ENCODE peak calls at places on chromosomes 7 and 10, in eight cellular contexts. F, P, R, I, E, Z, Q and S are unnamed samples.

GRCh38 chr10:29623797-29624196 is 11.0 kb downstream of the SVIL start:
- DNase-seq in F (no peak), P (no peak), R (no peak), I (no peak), E (no peak), Z (peak), Q (no peak), S (no peak)

GRCh38 chr10:132363376-132363775 is 31.4 kb downstream of the LRRC27 start:
- DNase-seq in F (no peak), P (no peak), R (no peak), I (no peak), E (no peak), Z (no peak), Q (peak), S (no peak)

GRCh38 chr7:85426487-85426960 is 239.7 kb upstream of the SEMA3D start:
- DNase-seq in F (no peak), P (no peak), R (no peak), I (peak), E (no peak), Z (no peak), Q (no peak), S (no peak)

GRCh38 chr7:157299613-157300405 is 37.0 kb upstream of the DNAJB6 start:
- DNase-seq in F (no peak), P (no peak), R (peak), I (no peak), E (no peak), Z (peak), Q (peak), S (no peak)

GRCh38 chr7:98168904-98169621 is 42.2 kb upstream of the BHLHA15 start:
- DNase-seq in F (no peak), P (no peak), R (no peak), I (no peak), E (no peak), Z (no peak), Q (no peak), S (no peak)

GRCh38 chr7:27739301-27739913 is 555 bp upstream of the TAX1BP1 start:
- DNase-seq in F (no peak), P (no peak), R (no peak), I (peak), E (peak), Z (peak), Q (peak), S (no peak)

GRCh38 chr10:95651346-95652115 is 5.0 kb downstream of the ALDH18A1 start:
- DNase-seq in F (no peak), P (no peak), R (no peak), I (no peak), E (no peak), Z (no peak), Q (no peak), S (no peak)

GRCh38 chr7:149570784-149571183 is 73.2 kb upstream of the ZNF746 start:
- DNase-seq in F (no peak), P (no peak), R (no peak), I (no peak), E (no peak), Z (no peak), Q (no peak), S (no peak)

GRCh38 chr10:20618148-20618547 is 279.0 kb downstream of the NEBL start:
- DNase-seq in F (no peak), P (no peak), R (no peak), I (no peak), E (no peak), Z (no peak), Q (no peak), S (no peak)

GRCh38 chr10:46308666-46309450 is 22.1 kb downstream of the ANTXRL start:
- DNase-seq in F (no peak), P (no peak), R (no peak), I (no peak), E (no peak), Z (no peak), Q (peak), S (no peak)

GRCh38 chr10:98349508-98349922 is 65.5 kb downstream of the PYROXD2 start:
- DNase-seq in F (no peak), P (no peak), R (peak), I (peak), E (peak), Z (peak), Q (no peak), S (no peak)
- TF ChIP-seq CTCF in F (no peak), P (no peak), R (no peak), I (no peak), E (no peak), Z (no peak), Q (no peak), S (no peak)

DNA sequence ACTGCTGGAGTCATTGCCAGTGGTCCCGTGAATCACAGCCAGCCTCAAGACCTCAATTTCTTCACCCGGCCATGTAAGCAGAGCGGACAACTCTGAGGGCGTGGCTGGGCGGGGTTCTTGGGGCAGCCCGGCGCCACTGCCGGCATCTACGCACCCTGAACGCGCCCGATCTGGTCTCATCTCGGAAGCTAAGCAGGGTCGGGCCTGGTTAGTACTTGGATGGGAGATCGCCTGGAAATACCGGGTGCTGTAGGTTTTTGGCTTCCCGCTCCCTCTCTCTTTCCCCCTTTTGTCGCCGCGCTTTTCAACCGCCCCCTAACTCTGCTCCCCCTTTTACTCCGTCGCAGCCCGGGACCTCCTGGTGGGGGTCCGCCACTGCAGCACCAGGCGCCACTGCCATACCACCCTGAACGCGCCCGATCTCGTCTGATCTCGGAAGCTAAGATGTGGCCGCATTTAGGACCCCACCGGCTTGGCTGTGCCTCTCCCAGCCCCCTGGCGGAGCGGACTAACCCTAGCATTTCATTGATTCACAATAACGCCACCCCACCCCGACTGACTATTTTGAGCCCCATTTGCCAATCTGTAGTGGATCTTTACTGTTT is 25.3 kb downstream of the GARIN1A start:
- DNase-seq in F (peak), P (no peak), R (peak), I (peak), E (peak), Z (no peak), Q (peak), S (no peak)
- TF ChIP-seq CTCF in F (peak), P (no peak), R (no peak), I (peak), E (no peak), Z (no peak), Q (peak), S (peak)

GRCh38 chr10:2935647-2936386 is 131.5 kb upstream of the PFKP start:
- DNase-seq in F (no peak), P (no peak), R (no peak), I (no peak), E (no peak), Z (no peak), Q (no peak), S (no peak)

GRCh38 chr10:2933924-2934323 is 133.4 kb upstream of the PFKP start:
- DNase-seq in F (no peak), P (no peak), R (no peak), I (no peak), E (no peak), Z (no peak), Q (no peak), S (no peak)

GRCh38 chr10:2936816-2937215 is 130.5 kb upstream of the PFKP start:
- DNase-seq in F (no peak), P (no peak), R (no peak), I (no peak), E (no peak), Z (no peak), Q (no peak), S (no peak)

GRCh38 chr10:2942937-2943336 is 124.4 kb upstream of the PFKP start:
- DNase-seq in F (no peak), P (no peak), R (no peak), I (no peak), E (no peak), Z (no peak), Q (no peak), S (no peak)

GRCh38 chr10:2938869-2939268 is 128.5 kb upstream of the PFKP start:
- DNase-seq in F (no peak), P (no peak), R (no peak), I (peak), E (no peak), Z (peak), Q (no peak), S (no peak)
- TF ChIP-seq CTCF in F (no peak), P (no peak), R (no peak), I (peak), E (no peak), Z (peak), Q (no peak), S (no peak)

GRCh38 chr7:134694299-134694698 is 47.6 kb downstream of the BPGM start:
- DNase-seq in F (no peak), P (no peak), R (no peak), I (no peak), E (no peak), Z (no peak), Q (no peak), S (no peak)
- TF ChIP-seq CTCF in F (peak), P (no peak), R (peak), I (peak), E (no peak), Z (peak), Q (no peak), S (peak)

GRCh38 chr10:15879058-15879457 is 18.8 kb upstream of the MINDY3 start:
- DNase-seq in F (no peak), P (no peak), R (peak), I (peak), E (no peak), Z (peak), Q (no peak), S (no peak)
- TF ChIP-seq CTCF in F (no peak), P (peak), R (peak), I (peak), E (peak), Z (peak), Q (peak), S (peak)

GRCh38 chr10:84715911-84716310 is 387.5 kb downstream of the CCSER2 start:
- DNase-seq in F (peak), P (no peak), R (no peak), I (no peak), E (no peak), Z (peak), Q (no peak), S (no peak)
- TF ChIP-seq CTCF in F (peak), P (no peak), R (no peak), I (no peak), E (peak), Z (peak), Q (peak), S (peak)

GRCh38 chr7:47852330-47853245 is 95.7 kb downstream of the PKD1L1 start:
- DNase-seq in F (no peak), P (no peak), R (peak), I (no peak), E (no peak), Z (peak), Q (no peak), S (no peak)
- TF ChIP-seq CTCF in F (no peak), P (no peak), R (no peak), I (peak), E (no peak), Z (peak), Q (no peak), S (no peak)

DNA sequence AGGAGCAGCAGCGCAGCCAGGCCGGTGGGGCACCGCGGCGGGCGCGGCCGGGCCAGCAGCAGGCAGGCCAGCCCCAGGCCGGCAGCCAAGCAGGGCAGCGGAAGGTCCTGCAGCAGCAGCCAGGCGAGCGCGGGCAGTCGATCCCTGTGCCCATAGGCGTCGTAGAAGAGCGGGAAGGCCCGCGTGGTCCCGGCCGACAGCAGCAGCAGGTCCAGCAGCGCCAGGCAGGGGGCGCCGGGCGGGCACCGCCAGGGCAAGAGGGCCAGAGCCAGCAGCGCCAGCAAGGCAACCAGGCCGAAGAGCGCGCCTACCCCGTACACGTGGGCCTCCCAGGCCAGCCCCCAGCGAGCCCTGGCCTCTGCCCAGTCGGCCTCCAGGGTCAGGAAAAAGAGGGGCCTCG is 8.4 kb upstream of the RBM28 start:
- DNase-seq in F (peak), P (no peak), R (peak), I (peak), E (peak), Z (no peak), Q (peak), S (no peak)
- TF ChIP-seq CTCF in F (peak), P (no peak), R (no peak), I (peak), E (peak), Z (no peak), Q (peak), S (peak)

GRCh38 chr7:48087349-48087748 is 1.7 kb upstream of the UPP1 start:
- DNase-seq in F (no peak), P (no peak), R (peak), I (peak), E (no peak), Z (peak), Q (no peak), S (no peak)
- TF ChIP-seq CTCF in F (no peak), P (no peak), R (no peak), I (no peak), E (no peak), Z (no peak), Q (no peak), S (no peak)

GRCh38 chr10:25869067-25869591 is 64.9 kb upstream of the MYO3A start:
- DNase-seq in F (no peak), P (no peak), R (no peak), I (no peak), E (no peak), Z (no peak), Q (no peak), S (no peak)
- TF ChIP-seq CTCF in F (no peak), P (no peak), R (no peak), I (no peak), E (no peak), Z (no peak), Q (no peak), S (no peak)